ENCODE peak calls at places on chromosome 20, in four cellular contexts. T, R, P and S are unnamed samples.

GRCh38 chr20:8492182-8492581 is 360.1 kb downstream of the PLCB1 start:
- DNase-seq in T (no peak), R (no peak), P (no peak), S (no peak)

GRCh38 chr20:63735859-63736718 is at the start of gene LIME1:
- DNase-seq in T (no peak), R (no peak), P (peak), S (no peak)

GRCh38 chr20:37535443-37536132 is 7.9 kb upstream of the BLCAP start:
- DNase-seq in T (no peak), R (peak), P (no peak), S (no peak)

GRCh38 chr20:4045741-4046140 is 30.4 kb upstream of the RNF24 start:
- DNase-seq in T (no peak), R (no peak), P (no peak), S (no peak)

GRCh38 chr20:10448270-10449156 is 13.4 kb downstream of the SLX4IP start:
- DNase-seq in T (no peak), R (no peak), P (no peak), S (no peak)

GRCh38 chr20:36074983-36075382 is 79.6 kb upstream of the EPB41L1 start:
- DNase-seq in T (no peak), R (no peak), P (no peak), S (no peak)

GRCh38 chr20:59908855-59909254 is 24.6 kb downstream of the SYCP2 start:
- DNase-seq in T (no peak), R (no peak), P (no peak), S (no peak)

GRCh38 chr20:62143976-62144825 is 632 bp downstream of the SS18L1 start:
- DNase-seq in T (peak), R (peak), P (peak), S (no peak)

GRCh38 chr20:35610833-35611427 is 4.7 kb upstream of the SPAG4 start:
- DNase-seq in T (no peak), R (no peak), P (no peak), S (no peak)

GRCh38 chr20:33076662-33077398 is 2.6 kb upstream of the BPIFB4 start:
- DNase-seq in T (no peak), R (no peak), P (no peak), S (no peak)
- TF ChIP-seq CTCF in T (no peak), R (no peak), P (no peak), S (peak)

GRCh38 chr20:21102691-21103311 is 3.4 kb downstream of the LINC00237 start:
- DNase-seq in T (no peak), R (peak), P (peak), S (no peak)

GRCh38 chr20:21102252-21102609 is 3.9 kb downstream of the LINC00237 start:
- DNase-seq in T (no peak), R (no peak), P (no peak), S (no peak)

GRCh38 chr20:21100590-21101452 is 5.3 kb downstream of the LINC00237 start:
- DNase-seq in T (no peak), R (no peak), P (no peak), S (no peak)

GRCh38 chr20:21101453-21102251 is 4.5 kb downstream of the LINC00237 start:
- DNase-seq in T (no peak), R (no peak), P (no peak), S (no peak)

DNA sequence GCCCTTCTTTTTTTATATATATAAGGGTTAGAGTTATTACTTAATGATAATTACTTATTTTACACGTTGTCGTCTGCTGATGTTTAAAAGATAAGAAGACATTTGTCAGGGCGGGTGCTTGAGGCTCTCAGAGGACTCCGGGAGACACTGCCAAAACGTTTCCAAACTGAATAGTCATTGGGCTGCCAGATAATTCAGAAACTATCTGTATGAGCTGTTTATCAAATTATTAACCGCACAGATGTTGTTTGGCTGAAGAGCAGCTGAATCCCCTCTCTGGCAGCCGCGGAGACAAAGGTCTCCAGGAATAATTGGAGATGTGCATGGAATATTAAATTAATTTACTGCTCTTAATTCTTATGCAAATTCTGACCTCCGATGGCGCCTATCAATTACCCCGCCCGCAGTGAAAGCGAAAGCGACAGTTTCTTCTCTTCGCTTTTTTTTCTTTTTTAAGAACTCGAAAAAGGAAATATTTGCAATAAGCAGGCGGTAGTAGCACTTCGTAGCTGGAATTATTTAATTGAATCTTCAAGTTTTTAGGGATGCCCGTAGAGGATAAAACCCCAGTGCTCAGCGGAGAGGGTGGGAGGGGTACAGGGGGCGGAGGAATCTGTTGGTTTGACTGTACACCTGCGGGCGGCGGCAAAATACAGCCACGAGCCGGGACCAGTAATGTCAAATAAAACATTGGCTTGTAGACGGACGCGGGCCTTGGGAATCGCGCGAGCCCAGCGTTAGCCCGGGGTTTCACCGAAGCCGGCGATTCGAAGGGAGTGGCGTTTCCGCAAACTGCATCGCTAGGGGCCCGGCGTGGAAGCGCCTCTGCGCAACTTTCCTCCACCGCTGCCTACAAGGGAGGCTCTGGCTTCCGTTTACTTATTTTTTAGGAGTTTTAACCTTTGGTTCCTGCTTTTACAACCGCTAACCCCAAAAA is 6.2 kb downstream of the LINC00237 start:
- DNase-seq in T (peak), R (no peak), P (peak), S (no peak)
- H3K4me3 ChIP-seq in T (peak), R (peak), P (peak), S (peak)

GRCh38 chr20:34311118-34312023 is 8.2 kb upstream of the AHCY start:
- DNase-seq in T (peak), R (no peak), P (peak), S (no peak)
- TF ChIP-seq CTCF in T (peak), R (no peak), P (no peak), S (peak)

DNA sequence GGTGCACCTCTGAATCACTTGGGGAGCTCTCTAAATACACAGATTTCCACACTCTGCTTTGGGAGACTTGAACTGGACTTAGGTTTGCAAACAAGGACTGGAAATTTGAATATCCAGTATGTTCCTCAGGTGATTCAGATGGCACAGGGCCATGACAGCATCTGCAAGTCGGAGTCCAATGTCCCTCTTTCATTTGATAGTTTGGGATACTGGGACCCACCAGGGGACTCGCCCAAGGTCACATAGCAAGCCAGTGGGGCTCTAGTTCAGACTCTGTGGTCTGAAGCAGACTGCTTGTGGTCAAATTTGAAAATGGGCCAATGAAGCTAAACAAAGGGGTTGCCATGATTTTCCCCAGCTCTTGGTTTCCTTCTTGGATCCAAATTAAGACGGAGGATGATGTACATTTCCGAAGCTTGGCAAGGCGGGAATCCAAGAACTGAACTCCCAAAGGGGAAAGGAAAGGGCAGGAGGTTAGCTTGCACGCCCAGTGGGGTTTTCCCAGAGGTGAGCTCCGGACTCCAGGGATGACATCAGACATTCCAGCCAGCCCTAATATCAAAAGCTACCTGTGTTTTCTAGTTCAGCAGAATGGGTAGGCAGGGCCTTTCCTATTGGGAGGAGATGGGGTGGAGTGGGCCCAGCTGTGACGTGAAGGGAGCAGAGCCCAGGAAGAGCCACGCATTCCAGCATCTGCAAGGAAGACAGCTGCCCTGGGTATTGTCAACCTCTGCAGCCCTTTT is 3.4 kb upstream of the SYS1 start:
- DNase-seq in T (no peak), R (no peak), P (peak), S (no peak)
- H3K4me3 ChIP-seq in T (no peak), R (no peak), P (no peak), S (no peak)

GRCh38 chr20:49147269-49147668 is 40.9 kb downstream of the STAU1 start:
- DNase-seq in T (no peak), R (no peak), P (no peak), S (no peak)
- TF ChIP-seq CTCF in T (no peak), R (no peak), P (no peak), S (no peak)

DNA sequence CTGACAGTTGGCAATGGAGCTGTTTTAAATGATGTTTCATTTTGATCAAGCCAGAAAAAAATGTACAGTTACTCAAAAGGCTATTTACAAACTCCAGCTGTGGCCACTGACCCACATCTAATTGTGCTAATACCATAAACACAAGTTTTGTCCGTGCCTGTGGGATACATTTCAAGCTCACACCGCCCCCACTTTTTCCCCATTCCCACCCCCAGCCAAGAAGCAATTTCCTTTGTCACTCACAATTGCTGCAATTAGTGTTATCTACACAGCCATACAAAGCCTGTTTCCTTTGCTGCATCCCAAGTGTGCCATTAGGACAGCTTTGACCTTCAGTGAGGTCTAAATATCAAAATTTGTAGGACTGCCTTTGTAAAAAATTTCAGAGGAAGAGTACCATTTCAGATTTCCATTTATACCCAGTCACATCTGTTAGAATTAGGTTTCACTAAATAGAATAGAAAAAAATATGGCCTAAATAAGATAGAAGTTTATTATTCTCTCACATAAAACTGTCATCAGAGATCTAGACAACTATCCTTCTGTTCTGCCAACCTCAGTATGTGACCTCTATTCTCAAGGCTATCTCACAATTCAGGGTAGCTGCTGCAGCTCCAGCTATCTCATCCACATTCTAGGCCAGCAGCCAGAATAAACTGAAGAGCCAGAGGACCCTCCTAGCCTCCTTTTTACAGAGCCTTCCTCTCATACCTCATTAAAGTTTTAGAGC is 202.6 kb downstream of the NFATC2 start:
- DNase-seq in T (no peak), R (no peak), P (no peak), S (no peak)
- H3K4me3 ChIP-seq in T (no peak), R (no peak), P (no peak), S (no peak)

DNA sequence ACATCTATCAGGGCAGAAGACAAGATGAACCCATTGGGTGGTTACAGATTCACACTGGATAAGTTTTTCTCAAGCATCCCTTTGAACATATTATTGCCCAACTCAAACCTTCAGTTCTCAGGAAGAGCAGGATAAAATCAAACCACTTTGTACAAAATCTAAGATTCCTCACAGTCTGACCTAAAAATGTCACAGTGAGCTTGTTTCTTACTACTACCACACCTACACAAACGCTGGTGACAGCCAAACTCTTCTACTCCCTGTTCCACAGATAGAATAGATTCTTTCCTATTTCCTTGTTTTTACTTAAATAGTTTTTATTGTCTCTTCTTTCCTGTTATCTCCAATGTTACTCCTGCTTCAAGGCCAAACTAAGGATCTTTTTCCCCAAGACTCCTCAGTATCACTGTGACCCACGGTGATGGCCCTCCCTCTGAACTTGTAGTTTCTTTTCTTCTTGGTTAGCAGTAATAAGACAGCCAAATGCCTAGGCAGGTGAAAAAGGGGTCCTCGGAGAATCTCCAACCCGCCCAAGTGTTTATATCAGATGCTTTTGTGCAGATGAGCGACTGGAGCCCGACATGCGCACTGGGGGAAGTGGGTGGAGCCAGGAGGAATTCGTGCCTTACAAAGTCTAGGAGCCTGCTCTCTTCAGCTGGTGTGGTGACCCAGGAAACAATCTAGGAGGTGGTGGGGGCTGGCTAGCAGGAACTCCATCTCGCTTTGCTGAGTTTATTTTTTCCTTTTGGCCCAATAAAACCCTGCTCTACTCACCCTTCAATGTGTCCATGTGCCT is 53.4 kb downstream of the SEL1L2 start:
- DNase-seq in T (no peak), R (no peak), P (no peak), S (no peak)
- TF ChIP-seq CTCF in T (no peak), R (no peak), P (no peak), S (no peak)

GRCh38 chr20:32709528-32710121 is 33.6 kb downstream of the COMMD7 start:
- DNase-seq in T (no peak), R (peak), P (no peak), S (no peak)
- H3K4me3 ChIP-seq in T (no peak), R (no peak), P (no peak), S (no peak)